ENCODE peak calls at places on chromosomes 5 and 9, in four cellular contexts. Q, J, D and U are unnamed samples.

GRCh38 chr9:136403915-136404800 is 4.2 kb upstream of the SNAPC4 start:
- DNase-seq in Q (no peak), J (peak), D (no peak), U (no peak)

GRCh38 chr5:91137647-91138046 is 245.5 kb downstream of the ARRDC3 start:
- DNase-seq in Q (no peak), J (no peak), D (no peak), U (no peak)

GRCh38 chr9:132798817-132799790 is 79.0 kb downstream of the AK8 start:
- DNase-seq in Q (no peak), J (no peak), D (no peak), U (no peak)

GRCh38 chr9:22049411-22049810 is 40.3 kb upstream of the CDKN2B start:
- DNase-seq in Q (no peak), J (no peak), D (no peak), U (no peak)

GRCh38 chr5:159638954-159639559 is 277.2 kb upstream of the ADRA1B start:
- DNase-seq in Q (no peak), J (no peak), D (no peak), U (no peak)

GRCh38 chr5:173590436-173591299 is 25.8 kb downstream of the BOD1 start:
- DNase-seq in Q (no peak), J (no peak), D (peak), U (no peak)

GRCh38 chr5:167012281-167013034 is 1279.0 kb upstream of the WWC1 start:
- DNase-seq in Q (no peak), J (no peak), D (no peak), U (no peak)

GRCh38 chr9:94945191-94946144 is 219.0 kb downstream of the AOPEP start:
- DNase-seq in Q (no peak), J (no peak), D (peak), U (peak)

GRCh38 chr9:136687721-136688223 is 515 bp upstream of the AGPAT2 start:
- DNase-seq in Q (no peak), J (no peak), D (peak), U (no peak)

GRCh38 chr9:88046542-88046941 is 72.2 kb upstream of the CDK20 start:
- DNase-seq in Q (no peak), J (no peak), D (no peak), U (no peak)

GRCh38 chr9:86977205-86977835 is 30.0 kb upstream of the GAS1 start:
- DNase-seq in Q (no peak), J (no peak), D (no peak), U (no peak)

GRCh38 chr5:82100303-82101077 is 128.7 kb downstream of the ATG10 start:
- DNase-seq in Q (no peak), J (no peak), D (no peak), U (no peak)

GRCh38 chr5:39579750-39580149 is 155.0 kb upstream of the DAB2 start:
- DNase-seq in Q (no peak), J (no peak), D (no peak), U (no peak)

GRCh38 chr5:118043531-118043930 is 944.8 kb downstream of the DTWD2 start:
- DNase-seq in Q (no peak), J (no peak), D (no peak), U (no peak)

GRCh38 chr9:134422701-134423100 is 96.4 kb downstream of the RXRA start:
- DNase-seq in Q (no peak), J (no peak), D (no peak), U (peak)

GRCh38 chr9:131884222-131884621 is 144.3 kb upstream of the RAPGEF1 start:
- DNase-seq in Q (no peak), J (no peak), D (no peak), U (no peak)

GRCh38 chr9:16100596-16101091 is 547.8 kb downstream of the CCDC171 start:
- DNase-seq in Q (no peak), J (no peak), D (peak), U (peak)

GRCh38 chr9:16103613-16104012 is 550.8 kb downstream of the CCDC171 start:
- DNase-seq in Q (no peak), J (no peak), D (no peak), U (peak)

GRCh38 chr9:16102154-16102553 is 549.3 kb downstream of the CCDC171 start:
- DNase-seq in Q (no peak), J (no peak), D (no peak), U (no peak)

GRCh38 chr9:16105576-16105975 is 552.7 kb downstream of the CCDC171 start:
- DNase-seq in Q (no peak), J (no peak), D (no peak), U (no peak)

GRCh38 chr9:16106211-16106610 is 553.4 kb downstream of the CCDC171 start:
- DNase-seq in Q (no peak), J (no peak), D (no peak), U (no peak)
- H3K27ac ChIP-seq in Q (no peak), J (no peak), D (no peak), U (no peak)

DNA sequence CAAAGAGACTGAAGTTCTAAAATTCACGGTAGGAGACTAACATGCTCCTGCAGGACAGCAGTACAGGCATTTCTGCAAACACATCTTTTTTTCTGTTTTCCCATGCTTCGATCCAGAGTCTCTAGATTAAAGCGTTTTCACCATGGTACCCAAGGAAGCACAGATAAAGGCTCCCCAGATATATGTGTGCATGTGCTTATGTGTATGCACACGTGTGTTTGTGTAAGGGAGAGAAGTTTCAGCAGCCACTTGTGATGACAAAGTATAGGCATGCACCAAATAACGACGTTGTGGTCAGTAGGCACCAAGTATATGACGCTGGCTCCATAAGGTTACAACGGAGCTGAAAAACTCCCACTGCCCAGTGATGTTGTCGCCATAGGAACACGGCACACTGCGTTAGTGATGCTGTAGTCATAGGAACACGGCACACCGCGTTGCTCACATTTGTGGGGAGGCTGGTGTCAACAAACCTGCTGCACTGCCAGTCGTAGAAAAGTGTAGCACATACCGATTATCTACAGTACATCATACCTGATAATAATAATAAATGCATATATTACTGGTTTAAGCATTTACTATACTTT is 21.7 kb downstream of the MED10 start:
- DNase-seq in Q (no peak), J (no peak), D (no peak), U (no peak)
- H3K27ac ChIP-seq in Q (no peak), J (no peak), D (no peak), U (no peak)

DNA sequence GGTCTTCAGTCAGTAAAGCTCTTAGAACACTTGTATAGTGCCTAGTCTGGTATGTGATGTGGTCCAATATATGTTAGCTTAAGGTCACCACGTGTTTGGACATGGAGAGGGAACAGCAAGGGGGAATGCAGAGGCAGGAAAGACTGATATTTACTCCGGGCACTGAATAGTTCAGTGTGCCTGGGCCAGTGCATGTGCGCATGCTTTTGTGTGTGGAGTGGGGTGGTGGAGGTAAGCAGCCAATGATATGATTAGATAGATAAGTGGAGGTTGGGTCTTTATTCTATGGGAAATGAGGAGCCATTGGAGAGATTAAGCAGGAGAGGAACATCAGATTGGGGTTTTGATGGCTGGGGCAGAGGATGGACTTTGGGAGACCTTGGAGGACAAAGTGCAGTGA is 14.0 kb downstream of the OR13J1 start:
- DNase-seq in Q (no peak), J (no peak), D (no peak), U (no peak)
- H3K27ac ChIP-seq in Q (no peak), J (no peak), D (no peak), U (no peak)

DNA sequence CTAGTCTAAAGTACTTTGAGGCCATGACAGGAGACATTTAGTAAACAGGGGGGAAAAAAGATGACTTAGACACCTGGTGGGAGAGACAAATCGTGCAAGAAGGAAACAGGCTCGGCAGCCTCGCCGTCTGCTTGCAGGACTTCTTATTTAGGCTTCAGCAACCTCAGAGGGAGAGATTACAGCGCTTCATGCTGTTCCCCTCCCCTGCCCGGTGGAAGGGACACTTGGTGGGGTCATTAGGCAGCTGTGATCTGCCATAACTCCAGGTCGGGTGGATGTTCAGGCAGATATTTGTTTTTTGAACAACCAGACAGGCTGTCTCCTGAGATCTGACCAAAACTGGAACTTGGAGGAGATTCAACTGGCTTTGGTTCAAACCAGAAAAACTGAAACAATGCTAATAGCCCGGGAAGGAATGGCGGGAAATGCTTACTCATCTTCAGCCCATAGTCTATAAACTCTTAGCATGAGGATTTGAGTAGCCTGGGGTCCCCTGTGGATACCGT is 38.1 kb upstream of the CD180 start:
- DNase-seq in Q (no peak), J (no peak), D (peak), U (no peak)
- H3K27ac ChIP-seq in Q (no peak), J (peak), D (peak), U (peak)

DNA sequence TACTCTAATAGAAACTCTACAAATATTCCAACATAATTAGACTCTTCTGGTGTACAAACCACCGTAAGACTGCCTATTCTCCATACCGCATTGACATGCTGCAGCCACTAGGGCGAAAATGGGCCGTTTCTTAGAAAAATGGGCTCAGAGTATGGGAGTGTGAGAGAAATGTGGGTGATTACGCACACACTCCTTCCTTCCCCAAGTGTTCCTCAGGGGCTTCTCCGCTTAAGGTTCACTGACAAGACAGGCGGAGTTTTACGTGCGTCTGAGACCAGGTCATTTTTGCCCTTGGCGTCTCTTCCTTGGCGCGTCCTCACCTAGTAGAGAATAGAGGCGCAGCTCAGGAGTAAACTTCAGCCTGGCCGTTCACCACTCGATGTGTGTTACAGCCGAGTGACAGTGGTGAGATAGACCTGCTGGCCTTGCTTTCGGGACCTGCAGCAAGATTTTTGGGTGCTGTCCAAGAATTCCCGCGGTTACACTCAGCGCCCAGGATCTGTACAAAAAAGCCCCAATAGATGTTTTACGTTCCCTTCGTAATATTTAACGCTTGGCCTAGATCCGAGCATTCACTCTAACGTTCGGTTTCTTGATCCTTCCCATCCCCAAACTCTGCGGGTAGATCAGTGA is 1.8 kb upstream of the NTRK2 start:
- DNase-seq in Q (no peak), J (no peak), D (peak), U (no peak)
- H3K27ac ChIP-seq in Q (no peak), J (no peak), D (peak), U (no peak)

DNA sequence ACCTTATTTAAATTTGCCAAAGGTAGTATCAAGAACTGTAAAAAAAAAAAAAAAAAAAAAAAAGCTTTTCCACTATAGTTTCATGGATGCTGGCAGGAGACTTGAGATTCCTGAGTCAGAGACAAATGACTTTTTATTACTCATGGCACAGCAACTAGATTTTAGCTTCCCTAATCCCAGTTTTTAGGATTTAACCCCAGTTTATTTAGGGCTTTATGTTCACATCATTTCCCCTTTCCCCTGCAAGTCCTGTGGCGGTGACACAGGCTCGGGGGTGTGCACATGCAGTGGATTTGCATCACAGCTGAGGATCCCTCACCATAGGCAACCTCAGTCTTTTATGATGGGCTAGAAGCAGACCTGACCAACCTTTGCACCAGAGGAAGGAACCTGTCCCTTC is 144.8 kb downstream of the GOLPH3 start:
- DNase-seq in Q (no peak), J (no peak), D (no peak), U (no peak)
- H3K27ac ChIP-seq in Q (no peak), J (peak), D (peak), U (peak)

DNA sequence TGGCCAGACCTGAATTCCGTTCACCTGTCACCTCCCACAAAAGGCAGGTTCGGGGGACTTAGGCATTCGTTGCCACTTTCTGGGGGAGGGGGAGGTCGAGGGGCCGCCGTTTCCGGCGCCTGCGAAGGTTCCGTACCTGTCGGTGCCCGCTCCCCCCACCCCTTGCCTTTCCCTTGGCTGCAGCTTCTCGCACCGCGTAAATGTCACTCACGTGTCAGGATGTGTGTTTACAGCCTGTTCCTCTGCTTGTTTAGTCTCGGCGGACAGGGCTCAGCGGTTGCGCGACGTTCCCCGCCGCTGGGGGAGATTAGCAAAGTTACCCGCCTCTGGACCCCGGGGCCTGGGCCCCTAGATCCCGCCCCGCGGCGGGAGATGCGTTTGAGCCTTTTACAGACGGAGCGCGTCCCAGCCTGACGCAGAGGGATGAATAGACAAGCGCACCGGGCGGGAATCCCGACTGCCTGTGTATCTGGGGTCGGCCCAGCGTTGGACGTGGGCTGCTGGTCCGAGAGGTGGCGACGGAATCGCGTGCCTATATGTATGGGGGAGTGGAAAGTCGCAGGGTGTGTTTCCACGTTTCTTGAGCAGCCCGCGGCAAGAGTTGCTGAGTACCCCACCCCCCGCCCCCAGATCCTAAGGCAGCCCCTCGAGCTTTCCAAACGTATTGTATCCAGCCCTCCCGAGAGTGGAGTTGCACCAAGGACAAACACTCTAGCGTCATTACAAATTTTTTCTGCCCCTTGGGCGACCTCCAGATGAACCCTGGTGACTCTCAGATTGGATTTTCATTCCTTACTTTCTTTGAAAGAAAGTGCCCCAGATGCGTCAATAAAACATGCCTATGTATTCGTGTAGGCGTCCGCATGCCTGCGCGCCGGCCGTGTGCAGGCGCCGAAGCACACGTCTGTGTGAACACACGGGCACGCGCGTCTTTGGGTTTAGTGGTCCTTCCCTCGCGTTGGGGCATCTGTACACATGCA is 2.4 kb upstream of the LHX2 start:
- DNase-seq in Q (no peak), J (no peak), D (no peak), U (no peak)
- H3K27ac ChIP-seq in Q (no peak), J (no peak), D (no peak), U (no peak)

GRCh38 chr9:35026671-35027070 is 37.1 kb downstream of the DNAJB5 start:
- DNase-seq in Q (no peak), J (no peak), D (no peak), U (no peak)
- H3K27ac ChIP-seq in Q (no peak), J (peak), D (peak), U (peak)